ENCODE peak calls at places on chromosomes 11 and 22, in eight cellular contexts. W is stimulated activated CD8-positive, alpha-beta memory T cell treated with anti-CD3 and anti-CD28 coated beads, Interleukin-4, amount 100 ng/mL, for 1 hour; U is pons; L is right cardiac atrium; N is astrocyte of the spinal cord; Z is omental fat pad; F is ureter; K is substantia nigra. M is an unnamed sample.

GRCh38 chr22:38601221-38601764 is 31.3 kb upstream of the DMC1 start:
- DNase-seq in W (no peak), K (no peak), Z (no peak), L (no peak), F (no peak), U (no peak), N (no peak), M (no peak)

GRCh38 chr11:93536346-93536871 is 6.8 kb downstream of the SMCO4 start:
- DNase-seq in L (peak; percentile 74), W (no peak), K (no peak), Z (no peak), F (no peak), N (no peak), U (no peak), M (no peak)

GRCh38 chr22:41352058-41352457 is 29.7 kb upstream of the TEF start:
- DNase-seq in F (no peak), K (no peak), L (no peak), Z (no peak), U (no peak), N (peak; percentile 17), W (no peak), M (peak; percentile 64)

GRCh38 chr11:17392872-17393271 is 4.4 kb upstream of the KCNJ11 start:
- DNase-seq in K (no peak), Z (no peak), F (no peak), N (no peak), L (no peak), U (no peak), W (no peak), M (no peak)

GRCh38 chr22:28237092-28237491 is 318.0 kb upstream of the PITPNB start:
- DNase-seq in W (no peak), L (no peak), F (no peak), K (no peak), U (no peak), N (no peak), Z (no peak), M (no peak)

GRCh38 chr22:44913198-44913983 is 96.4 kb downstream of the PHF21B start:
- DNase-seq in N (no peak), L (no peak), Z (no peak), W (no peak), K (no peak), F (no peak), U (no peak), M (no peak)

GRCh38 chr11:110862407-110862806 is 150.2 kb upstream of the ARHGAP20 start:
- DNase-seq in N (no peak), Z (no peak), U (no peak), F (no peak), W (no peak), K (no peak), L (no peak), M (no peak)

GRCh38 chr11:33646629-33647028 is 54.0 kb downstream of the C11orf91 start:
- DNase-seq in L (no peak), K (no peak), F (no peak), N (no peak), Z (no peak), W (no peak), U (no peak), M (no peak)

GRCh38 chr11:65915821-65916251 is 3.0 kb downstream of the C11orf68 start:
- DNase-seq in L (peak; percentile 86), K (no peak), Z (peak; percentile 75), N (peak; percentile 95), F (peak; percentile 89), U (no peak), W (no peak), M (peak; percentile 97)

GRCh38 chr22:22576244-22576988 is 17.4 kb upstream of the PRAME start:
- DNase-seq in L (peak; percentile 66), N (peak; percentile 27), Z (no peak), K (peak; percentile 2), U (peak; percentile 12), F (no peak), W (no peak), M (no peak)

GRCh38 chr11:64923944-64924909 is at the start of gene PPP2R5B:
- DNase-seq in N (peak; percentile 95), Z (peak; percentile 87), W (peak; percentile 79), U (peak; percentile 99), F (peak; percentile 92), L (peak; percentile 98), K (peak; percentile 95), M (peak; percentile 91)

GRCh38 chr11:94845622-94846021 is 77.5 kb downstream of the AMOTL1 start:
- DNase-seq in L (no peak), N (peak; percentile 43), W (no peak), F (no peak), Z (no peak), K (no peak), U (no peak), M (no peak)

GRCh38 chr22:33600113-33600512 is 320.2 kb downstream of the LARGE1 start:
- DNase-seq in K (no peak), N (no peak), Z (no peak), F (no peak), W (no peak), U (no peak), L (no peak), M (no peak)

GRCh38 chr11:46237248-46238077 is 40.0 kb upstream of the CREB3L1 start:
- DNase-seq in L (peak; percentile 86), F (peak; percentile 68), W (no peak), U (no peak), K (no peak), N (peak; percentile 90), Z (peak; percentile 42), M (peak; percentile 81)

GRCh38 chr22:36644333-36644757 is 59.2 kb downstream of the CACNG2 start:
- DNase-seq in N (peak; percentile 91), F (peak; percentile 61), L (no peak), W (no peak), Z (no peak), K (no peak), U (peak; percentile 14), M (peak; percentile 90)

GRCh38 chr11:102191832-102192231 is 81.6 kb downstream of the YAP1 start:
- DNase-seq in U (no peak), K (no peak), Z (no peak), F (no peak), N (no peak), W (no peak), L (no peak), M (no peak)

GRCh38 chr11:70912226-70912840 is 340.0 kb downstream of the SHANK2 start:
- DNase-seq in U (no peak), N (peak; percentile 7), W (no peak), K (no peak), Z (no peak), F (no peak), L (no peak), M (no peak)

GRCh38 chr22:42214625-42215415 is 55.6 kb downstream of the TCF20 start:
- DNase-seq in W (no peak), N (peak; percentile 58), F (no peak), L (peak; percentile 83), U (peak; percentile 95), K (peak; percentile 90), Z (no peak), M (no peak)

GRCh38 chr11:8068605-8069221 is 12.3 kb upstream of the TUB start:
- DNase-seq in W (no peak), U (no peak), L (peak; percentile 79), F (peak; percentile 63), N (peak; percentile 85), K (no peak), Z (peak; percentile 24), M (peak; percentile 67)

GRCh38 chr11:119144825-119145476 is 3.9 kb upstream of the ABCG4 start:
- DNase-seq in W (no peak), Z (peak; percentile 41), L (peak; percentile 81), N (peak; percentile 66), U (peak; percentile 46), F (no peak), K (peak; percentile 7), M (peak; percentile 73)

GRCh38 chr11:43735115-43735514 is 54.6 kb downstream of the HSD17B12 start:
- DNase-seq in Z (no peak), L (no peak), U (no peak), W (no peak), N (no peak), F (no peak), K (no peak), M (no peak)

GRCh38 chr11:62340269-62340901 is 3.1 kb downstream of the ASRGL1 start:
- DNase-seq in F (peak; percentile 52), N (peak; percentile 47), K (peak; percentile 64), L (peak; percentile 78), U (peak; percentile 94), Z (no peak), W (peak; percentile 40), M (peak; percentile 18)